ENCODE peak calls at places on chromosomes 5 and 9, in nine cellular contexts. One of them, this sample, is unnamed.

GRCh38 chr9:132078369-132079356 is 1.0 kb downstream of the MED27 start:
- DNase-seq in ascending aorta: peak; percentile 68
- DNase-seq in endothelial cell of umbilical vein: peak; percentile 32
- DNase-seq in cardiac muscle cell: peak; percentile 63
- DNase-seq in fibroblast of mammary gland: peak; percentile 88
- DNase-seq in MM.1S: no peak
- DNase-seq in cardiac fibroblast: peak; percentile 61
- DNase-seq in astrocyte of the spinal cord: peak; percentile 74
- DNase-seq in mucosa of descending colon: peak; percentile 33
- DNase-seq in this sample: no peak

GRCh38 chr9:75147638-75148037 is 59.3 kb downstream of the OSTF1 start:
- DNase-seq in ascending aorta: no peak
- DNase-seq in endothelial cell of umbilical vein: peak; percentile 70
- DNase-seq in cardiac muscle cell: peak; percentile 33
- DNase-seq in fibroblast of mammary gland: no peak
- DNase-seq in MM.1S: peak; percentile 47
- DNase-seq in cardiac fibroblast: peak; percentile 61
- DNase-seq in astrocyte of the spinal cord: peak; percentile 51
- DNase-seq in mucosa of descending colon: no peak
- DNase-seq in this sample: no peak

GRCh38 chr5:173917788-173918786 is 29.9 kb downstream of the CPEB4 start:
- DNase-seq in ascending aorta: no peak
- DNase-seq in endothelial cell of umbilical vein: peak; percentile 93
- DNase-seq in cardiac muscle cell: peak; percentile 89
- DNase-seq in fibroblast of mammary gland: peak; percentile 87
- DNase-seq in MM.1S: no peak
- DNase-seq in cardiac fibroblast: peak; percentile 92
- DNase-seq in astrocyte of the spinal cord: peak; percentile 95
- DNase-seq in mucosa of descending colon: peak; percentile 71
- DNase-seq in this sample: peak; percentile 73

GRCh38 chr9:21465859-21466518 is 16.1 kb downstream of the IFNE start:
- DNase-seq in ascending aorta: no peak
- DNase-seq in endothelial cell of umbilical vein: peak; percentile 88
- DNase-seq in cardiac muscle cell: peak; percentile 81
- DNase-seq in fibroblast of mammary gland: peak; percentile 69
- DNase-seq in MM.1S: peak; percentile 50
- DNase-seq in cardiac fibroblast: peak; percentile 82
- DNase-seq in astrocyte of the spinal cord: peak; percentile 71
- DNase-seq in mucosa of descending colon: no peak
- DNase-seq in this sample: peak; percentile 18

GRCh38 chr9:23581936-23582335 is 244.1 kb downstream of the ELAVL2 start:
- DNase-seq in ascending aorta: no peak
- DNase-seq in endothelial cell of umbilical vein: no peak
- DNase-seq in cardiac muscle cell: no peak
- DNase-seq in fibroblast of mammary gland: peak; percentile 19
- DNase-seq in MM.1S: no peak
- DNase-seq in cardiac fibroblast: no peak
- DNase-seq in astrocyte of the spinal cord: no peak
- DNase-seq in mucosa of descending colon: no peak
- DNase-seq in this sample: no peak

GRCh38 chr9:87149794-87150193 is 202.5 kb upstream of the GAS1 start:
- DNase-seq in ascending aorta: no peak
- DNase-seq in endothelial cell of umbilical vein: no peak
- DNase-seq in cardiac muscle cell: no peak
- DNase-seq in fibroblast of mammary gland: peak; percentile 68
- DNase-seq in MM.1S: no peak
- DNase-seq in cardiac fibroblast: no peak
- DNase-seq in astrocyte of the spinal cord: peak; percentile 25
- DNase-seq in mucosa of descending colon: no peak
- DNase-seq in this sample: no peak

GRCh38 chr5:35188041-35188457 is 42.2 kb downstream of the PRLR start:
- DNase-seq in ascending aorta: no peak
- DNase-seq in endothelial cell of umbilical vein: no peak
- DNase-seq in cardiac muscle cell: no peak
- DNase-seq in fibroblast of mammary gland: no peak
- DNase-seq in MM.1S: no peak
- DNase-seq in cardiac fibroblast: no peak
- DNase-seq in astrocyte of the spinal cord: no peak
- DNase-seq in mucosa of descending colon: no peak
- DNase-seq in this sample: no peak

GRCh38 chr5:109161914-109162683 is 247.7 kb downstream of the PJA2 start:
- DNase-seq in ascending aorta: no peak
- DNase-seq in endothelial cell of umbilical vein: no peak
- DNase-seq in cardiac muscle cell: peak; percentile 29
- DNase-seq in fibroblast of mammary gland: peak; percentile 68
- DNase-seq in MM.1S: no peak
- DNase-seq in cardiac fibroblast: peak; percentile 82
- DNase-seq in astrocyte of the spinal cord: no peak
- DNase-seq in mucosa of descending colon: no peak
- DNase-seq in this sample: no peak

DNA sequence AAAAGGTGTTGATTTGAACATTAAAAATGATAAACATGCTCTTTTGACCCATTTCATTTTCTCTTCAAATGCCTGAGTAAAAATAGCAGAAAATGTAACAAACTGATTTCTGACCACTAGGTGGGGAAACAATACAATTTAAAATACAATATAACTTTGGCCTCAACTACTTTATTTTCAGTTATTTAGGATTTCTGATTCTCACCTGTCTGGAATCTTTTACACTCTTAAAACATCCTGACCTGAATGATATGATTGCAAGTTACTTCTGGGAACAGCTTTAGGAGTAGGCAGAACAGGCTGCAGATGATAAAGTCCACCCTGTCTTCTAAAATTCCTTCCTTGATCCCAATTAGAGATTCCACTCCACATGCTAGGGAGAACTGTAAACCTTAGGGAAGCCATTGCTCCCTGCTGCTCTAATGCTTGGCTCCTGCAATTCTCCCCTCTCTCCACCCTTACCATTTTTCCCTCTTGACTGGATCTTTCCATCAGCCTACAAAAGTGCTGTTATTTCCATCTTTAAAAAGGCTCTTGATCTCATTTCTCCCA is 70.3 kb downstream of the FYB1 start:
- DNase-seq in ascending aorta: no peak
- DNase-seq in endothelial cell of umbilical vein: peak; percentile 77
- DNase-seq in cardiac muscle cell: peak; percentile 33
- DNase-seq in fibroblast of mammary gland: peak; percentile 33
- DNase-seq in MM.1S: peak; percentile 23
- DNase-seq in cardiac fibroblast: peak; percentile 46
- DNase-seq in astrocyte of the spinal cord: no peak
- DNase-seq in mucosa of descending colon: no peak
- DNase-seq in this sample: no peak
- TF ChIP-seq CTCF in ascending aorta: no peak
- TF ChIP-seq CTCF in endothelial cell of umbilical vein: peak; percentile 22
- TF ChIP-seq CTCF in cardiac muscle cell: peak; percentile 34
- TF ChIP-seq CTCF in fibroblast of mammary gland: peak; percentile 38
- TF ChIP-seq CTCF in MM.1S: peak; percentile 40
- TF ChIP-seq CTCF in cardiac fibroblast: peak; percentile 31
- TF ChIP-seq CTCF in astrocyte of the spinal cord: peak; percentile 28
- TF ChIP-seq CTCF in mucosa of descending colon: no peak
- TF ChIP-seq CTCF in this sample: peak; percentile 2

DNA sequence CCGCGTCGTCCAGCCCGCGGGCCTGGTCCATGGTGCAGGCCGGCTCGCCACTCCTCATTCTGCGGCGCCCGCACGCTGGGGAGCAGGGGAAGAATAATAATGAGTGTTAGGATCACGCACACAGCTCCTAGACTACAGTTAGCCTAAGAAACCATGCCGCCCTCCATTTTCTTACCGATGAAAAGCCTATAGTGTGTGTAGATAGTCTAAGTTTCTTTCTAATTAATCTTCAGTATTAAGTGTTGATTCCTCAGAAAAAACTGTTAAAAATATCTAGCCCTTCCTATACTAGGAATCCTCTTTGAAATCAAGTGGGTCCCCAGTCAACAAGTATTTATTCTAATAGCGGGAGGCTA is 9.3 kb downstream of the ZBED3 start:
- DNase-seq in ascending aorta: no peak
- DNase-seq in endothelial cell of umbilical vein: no peak
- DNase-seq in cardiac muscle cell: no peak
- DNase-seq in fibroblast of mammary gland: no peak
- DNase-seq in MM.1S: no peak
- DNase-seq in cardiac fibroblast: no peak
- DNase-seq in astrocyte of the spinal cord: no peak
- DNase-seq in mucosa of descending colon: no peak
- DNase-seq in this sample: no peak
- H3K4me3 ChIP-seq in ascending aorta: peak overlapping the region; percentile 62
- H3K4me3 ChIP-seq in endothelial cell of umbilical vein: no peak overlapping the region
- H3K4me3 ChIP-seq in cardiac muscle cell: peak overlapping the region; percentile 52
- H3K4me3 ChIP-seq in fibroblast of mammary gland: peak overlapping the region; percentile 19
- H3K4me3 ChIP-seq in MM.1S: no peak overlapping the region
- H3K4me3 ChIP-seq in cardiac fibroblast: no peak overlapping the region
- H3K4me3 ChIP-seq in astrocyte of the spinal cord: peak overlapping the region; percentile 17
- H3K4me3 ChIP-seq in mucosa of descending colon: no peak overlapping the region
- H3K4me3 ChIP-seq in this sample: peak overlapping the region; percentile 47

GRCh38 chr5:98769006-98769255 is 4.5 kb upstream of the RGMB start:
- DNase-seq in ascending aorta: no peak
- DNase-seq in endothelial cell of umbilical vein: no peak
- DNase-seq in cardiac muscle cell: no peak
- DNase-seq in fibroblast of mammary gland: no peak
- DNase-seq in MM.1S: peak; percentile 17
- DNase-seq in cardiac fibroblast: no peak
- DNase-seq in astrocyte of the spinal cord: no peak
- DNase-seq in mucosa of descending colon: peak; percentile 78
- DNase-seq in this sample: no peak
- TF ChIP-seq CTCF in ascending aorta: peak; percentile 61
- TF ChIP-seq CTCF in endothelial cell of umbilical vein: peak; percentile 64
- TF ChIP-seq CTCF in cardiac muscle cell: peak; percentile 74
- TF ChIP-seq CTCF in fibroblast of mammary gland: peak; percentile 49
- TF ChIP-seq CTCF in MM.1S: peak; percentile 67
- TF ChIP-seq CTCF in cardiac fibroblast: peak; percentile 67
- TF ChIP-seq CTCF in astrocyte of the spinal cord: peak; percentile 70
- TF ChIP-seq CTCF in mucosa of descending colon: peak; percentile 47
- TF ChIP-seq CTCF in this sample: peak; percentile 68

GRCh38 chr9:16057541-16057940 is 504.7 kb downstream of the CCDC171 start:
- DNase-seq in ascending aorta: no peak
- DNase-seq in endothelial cell of umbilical vein: no peak
- DNase-seq in cardiac muscle cell: no peak
- DNase-seq in fibroblast of mammary gland: no peak
- DNase-seq in MM.1S: no peak
- DNase-seq in cardiac fibroblast: no peak
- DNase-seq in astrocyte of the spinal cord: no peak
- DNase-seq in mucosa of descending colon: no peak
- DNase-seq in this sample: no peak
- H3K4me3 ChIP-seq in ascending aorta: no peak overlapping the region
- H3K4me3 ChIP-seq in endothelial cell of umbilical vein: no peak overlapping the region
- H3K4me3 ChIP-seq in cardiac muscle cell: no peak overlapping the region
- H3K4me3 ChIP-seq in fibroblast of mammary gland: no peak overlapping the region
- H3K4me3 ChIP-seq in MM.1S: no peak overlapping the region
- H3K4me3 ChIP-seq in cardiac fibroblast: no peak overlapping the region
- H3K4me3 ChIP-seq in astrocyte of the spinal cord: no peak overlapping the region
- H3K4me3 ChIP-seq in mucosa of descending colon: no peak overlapping the region
- H3K4me3 ChIP-seq in this sample: no peak overlapping the region

GRCh38 chr9:92342825-92343488 is 17.2 kb downstream of the CENPP start:
- DNase-seq in ascending aorta: no peak
- DNase-seq in endothelial cell of umbilical vein: peak; percentile 6
- DNase-seq in cardiac muscle cell: peak; percentile 23
- DNase-seq in fibroblast of mammary gland: peak; percentile 58
- DNase-seq in MM.1S: no peak
- DNase-seq in cardiac fibroblast: peak; percentile 76
- DNase-seq in astrocyte of the spinal cord: peak; percentile 36
- DNase-seq in mucosa of descending colon: no peak
- DNase-seq in this sample: no peak
- TF ChIP-seq CTCF in ascending aorta: peak; percentile 34
- TF ChIP-seq CTCF in endothelial cell of umbilical vein: no peak
- TF ChIP-seq CTCF in cardiac muscle cell: peak; percentile 2
- TF ChIP-seq CTCF in fibroblast of mammary gland: peak; percentile 18
- TF ChIP-seq CTCF in MM.1S: no peak
- TF ChIP-seq CTCF in cardiac fibroblast: no peak
- TF ChIP-seq CTCF in astrocyte of the spinal cord: peak; percentile 3
- TF ChIP-seq CTCF in mucosa of descending colon: no peak
- TF ChIP-seq CTCF in this sample: no peak

GRCh38 chr5:17918373-17919104 is 284.3 kb downstream of the TAF11L14 start:
- DNase-seq in ascending aorta: no peak
- DNase-seq in endothelial cell of umbilical vein: no peak
- DNase-seq in cardiac muscle cell: no peak
- DNase-seq in fibroblast of mammary gland: no peak
- DNase-seq in MM.1S: no peak
- DNase-seq in cardiac fibroblast: no peak
- DNase-seq in astrocyte of the spinal cord: peak; percentile 87
- DNase-seq in mucosa of descending colon: no peak
- DNase-seq in this sample: no peak

GRCh38 chr5:17912794-17913193 is 278.5 kb downstream of the TAF11L14 start:
- DNase-seq in ascending aorta: no peak
- DNase-seq in endothelial cell of umbilical vein: no peak
- DNase-seq in cardiac muscle cell: no peak
- DNase-seq in fibroblast of mammary gland: no peak
- DNase-seq in MM.1S: peak; percentile 43
- DNase-seq in cardiac fibroblast: no peak
- DNase-seq in astrocyte of the spinal cord: no peak
- DNase-seq in mucosa of descending colon: no peak
- DNase-seq in this sample: no peak

DNA sequence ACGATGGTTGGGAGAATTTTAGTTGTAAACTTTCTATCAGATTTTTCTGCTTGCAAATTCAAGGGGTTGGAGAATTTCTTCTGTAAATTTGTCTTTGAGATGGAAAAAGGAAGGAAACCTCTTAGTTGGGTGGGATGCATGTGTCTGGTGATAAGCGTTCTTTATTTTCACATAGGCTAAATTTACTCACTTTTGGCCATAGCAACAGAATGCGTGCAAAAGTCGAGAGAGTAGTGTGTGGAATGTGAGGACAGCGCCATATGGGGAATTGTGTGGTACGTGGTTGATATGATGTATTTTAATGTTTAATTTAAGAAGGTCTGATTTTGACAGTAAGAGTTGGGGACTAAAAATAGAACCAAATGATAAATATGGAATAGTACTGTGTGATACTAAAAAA is 282.2 kb downstream of the TAF11L14 start:
- DNase-seq in ascending aorta: no peak
- DNase-seq in endothelial cell of umbilical vein: no peak
- DNase-seq in cardiac muscle cell: no peak
- DNase-seq in fibroblast of mammary gland: no peak
- DNase-seq in MM.1S: no peak
- DNase-seq in cardiac fibroblast: no peak
- DNase-seq in astrocyte of the spinal cord: no peak
- DNase-seq in mucosa of descending colon: no peak
- DNase-seq in this sample: no peak
- H3K4me3 ChIP-seq in ascending aorta: no peak overlapping the region
- H3K4me3 ChIP-seq in endothelial cell of umbilical vein: no peak overlapping the region
- H3K4me3 ChIP-seq in cardiac muscle cell: no peak overlapping the region
- H3K4me3 ChIP-seq in fibroblast of mammary gland: no peak overlapping the region
- H3K4me3 ChIP-seq in MM.1S: no peak overlapping the region
- H3K4me3 ChIP-seq in cardiac fibroblast: no peak overlapping the region
- H3K4me3 ChIP-seq in astrocyte of the spinal cord: no peak overlapping the region
- H3K4me3 ChIP-seq in mucosa of descending colon: no peak overlapping the region
- H3K4me3 ChIP-seq in this sample: no peak overlapping the region